ENCODE peak calls at places on chromosomes 3 and 15, in eight cellular contexts. One of them, this sample, is unnamed.
A peak's percentile ranks its signal among the peaks of the same experiment; 100 is the strongest.

GRCh38 chr15:39629376-39629775 is 48.5 kb downstream of the THBS1 start:
- DNase-seq in neural crest cell: no peak
- DNase-seq in T-helper 2 cell: peak; percentile 86
- DNase-seq in stimulated activated CD8-positive, alpha-beta memory T cell treated with anti-CD3 and anti-CD28 coated beads, Interleukin-4, amount 100 ng/mL, for 4 hours: peak; percentile 62
- DNase-seq in NCI-H1436: no peak
- DNase-seq in neuronal stem cell: no peak
- DNase-seq in uterus: no peak
- DNase-seq in C1 segment of cervical spinal cord: no peak
- DNase-seq in this sample: no peak

GRCh38 chr3:185631508-185632206 is 45.6 kb downstream of the SENP2 start:
- DNase-seq in neural crest cell: no peak
- DNase-seq in T-helper 2 cell: no peak
- DNase-seq in stimulated activated CD8-positive, alpha-beta memory T cell treated with anti-CD3 and anti-CD28 coated beads, Interleukin-4, amount 100 ng/mL, for 4 hours: no peak
- DNase-seq in NCI-H1436: no peak
- DNase-seq in neuronal stem cell: no peak
- DNase-seq in uterus: no peak
- DNase-seq in C1 segment of cervical spinal cord: no peak
- DNase-seq in this sample: no peak

GRCh38 chr3:82311901-82312300 is 550.5 kb upstream of the GBE1 start:
- DNase-seq in neural crest cell: no peak
- DNase-seq in T-helper 2 cell: no peak
- DNase-seq in stimulated activated CD8-positive, alpha-beta memory T cell treated with anti-CD3 and anti-CD28 coated beads, Interleukin-4, amount 100 ng/mL, for 4 hours: no peak
- DNase-seq in NCI-H1436: no peak
- DNase-seq in neuronal stem cell: no peak
- DNase-seq in uterus: no peak
- DNase-seq in C1 segment of cervical spinal cord: no peak
- DNase-seq in this sample: no peak

GRCh38 chr15:79965836-79966630 is 5.0 kb downstream of the BCL2A1 start:
- DNase-seq in neural crest cell: no peak
- DNase-seq in T-helper 2 cell: no peak
- DNase-seq in stimulated activated CD8-positive, alpha-beta memory T cell treated with anti-CD3 and anti-CD28 coated beads, Interleukin-4, amount 100 ng/mL, for 4 hours: no peak
- DNase-seq in NCI-H1436: no peak
- DNase-seq in neuronal stem cell: no peak
- DNase-seq in uterus: no peak
- DNase-seq in C1 segment of cervical spinal cord: no peak
- DNase-seq in this sample: no peak

GRCh38 chr3:127749361-127749760 is 73.0 kb downstream of the MGLL start:
- DNase-seq in neural crest cell: no peak
- DNase-seq in T-helper 2 cell: no peak
- DNase-seq in stimulated activated CD8-positive, alpha-beta memory T cell treated with anti-CD3 and anti-CD28 coated beads, Interleukin-4, amount 100 ng/mL, for 4 hours: no peak
- DNase-seq in NCI-H1436: no peak
- DNase-seq in neuronal stem cell: no peak
- DNase-seq in uterus: no peak
- DNase-seq in C1 segment of cervical spinal cord: no peak
- DNase-seq in this sample: no peak

GRCh38 chr15:49060710-49061483 is 14.7 kb upstream of the SECISBP2L start:
- DNase-seq in neural crest cell: no peak
- DNase-seq in T-helper 2 cell: no peak
- DNase-seq in stimulated activated CD8-positive, alpha-beta memory T cell treated with anti-CD3 and anti-CD28 coated beads, Interleukin-4, amount 100 ng/mL, for 4 hours: no peak
- DNase-seq in NCI-H1436: no peak
- DNase-seq in neuronal stem cell: no peak
- DNase-seq in uterus: no peak
- DNase-seq in C1 segment of cervical spinal cord: no peak
- DNase-seq in this sample: no peak

GRCh38 chr3:102156426-102156825 is 278.4 kb upstream of the ZPLD1 start:
- DNase-seq in neural crest cell: no peak
- DNase-seq in T-helper 2 cell: no peak
- DNase-seq in stimulated activated CD8-positive, alpha-beta memory T cell treated with anti-CD3 and anti-CD28 coated beads, Interleukin-4, amount 100 ng/mL, for 4 hours: no peak
- DNase-seq in NCI-H1436: no peak
- DNase-seq in neuronal stem cell: no peak
- DNase-seq in uterus: peak; percentile 64
- DNase-seq in C1 segment of cervical spinal cord: no peak
- DNase-seq in this sample: no peak

GRCh38 chr3:61061092-61061723 is 190.0 kb downstream of the FHIT start:
- DNase-seq in neural crest cell: no peak
- DNase-seq in T-helper 2 cell: no peak
- DNase-seq in stimulated activated CD8-positive, alpha-beta memory T cell treated with anti-CD3 and anti-CD28 coated beads, Interleukin-4, amount 100 ng/mL, for 4 hours: no peak
- DNase-seq in NCI-H1436: no peak
- DNase-seq in neuronal stem cell: no peak
- DNase-seq in uterus: no peak
- DNase-seq in C1 segment of cervical spinal cord: no peak
- DNase-seq in this sample: no peak

GRCh38 chr15:89395461-89395875 is 60.8 kb upstream of the POLG start:
- DNase-seq in neural crest cell: peak; percentile 53
- DNase-seq in T-helper 2 cell: no peak
- DNase-seq in stimulated activated CD8-positive, alpha-beta memory T cell treated with anti-CD3 and anti-CD28 coated beads, Interleukin-4, amount 100 ng/mL, for 4 hours: no peak
- DNase-seq in NCI-H1436: no peak
- DNase-seq in neuronal stem cell: no peak
- DNase-seq in uterus: no peak
- DNase-seq in C1 segment of cervical spinal cord: no peak
- DNase-seq in this sample: no peak

GRCh38 chr15:89111352-89111751 is 23.1 kb downstream of the ABHD2 start:
- DNase-seq in neural crest cell: no peak
- DNase-seq in T-helper 2 cell: no peak
- DNase-seq in stimulated activated CD8-positive, alpha-beta memory T cell treated with anti-CD3 and anti-CD28 coated beads, Interleukin-4, amount 100 ng/mL, for 4 hours: no peak
- DNase-seq in NCI-H1436: no peak
- DNase-seq in neuronal stem cell: no peak
- DNase-seq in uterus: no peak
- DNase-seq in C1 segment of cervical spinal cord: no peak
- DNase-seq in this sample: no peak

GRCh38 chr3:117688583-117688982 is 979.0 kb downstream of the TUSC7 start:
- DNase-seq in neural crest cell: no peak
- DNase-seq in T-helper 2 cell: no peak
- DNase-seq in stimulated activated CD8-positive, alpha-beta memory T cell treated with anti-CD3 and anti-CD28 coated beads, Interleukin-4, amount 100 ng/mL, for 4 hours: no peak
- DNase-seq in NCI-H1436: peak; percentile 64
- DNase-seq in neuronal stem cell: no peak
- DNase-seq in uterus: no peak
- DNase-seq in C1 segment of cervical spinal cord: no peak
- DNase-seq in this sample: no peak

This sample was measured in esophagus squamous epithelium.